ENCODE peak calls at places on chromosomes 11 and 22, in eight cellular contexts. O is brain microvascular endothelial cell, Y is stomach, K is Peyer's patch, P is A549, V is H9, H is cardiac fibroblast, R is K562. U is an unnamed sample.

GRCh38 chr11:518463-519202 is 11.6 kb upstream of the RNH1 start:
- DNase-seq in P (peak), O (peak), H (peak), V (peak), K (peak), R (peak), Y (peak), U (peak)

GRCh38 chr11:35111171-35112055 is 27.6 kb upstream of the CD44 start:
- DNase-seq in K (no peak), V (no peak), R (peak), H (peak), Y (no peak), P (peak), O (peak), U (no peak)

GRCh38 chr11:112616292-112617088 is 344.7 kb upstream of the NCAM1 start:
- DNase-seq in K (no peak), O (no peak), H (no peak), R (no peak), P (no peak), V (no peak), Y (no peak), U (no peak)

GRCh38 chr11:122661182-122661945 is 5.8 kb downstream of the UBASH3B start:
- DNase-seq in R (no peak), O (no peak), Y (no peak), K (no peak), P (no peak), V (no peak), H (no peak), U (no peak)

GRCh38 chr11:27830206-27830605 is 130.0 kb upstream of the BDNF start:
- DNase-seq in O (no peak), P (no peak), K (no peak), V (no peak), Y (no peak), H (no peak), R (no peak), U (no peak)

GRCh38 chr11:129815596-129816461 is at the start of gene TMEM45B:
- DNase-seq in P (no peak), H (no peak), V (peak), R (no peak), Y (peak), O (no peak), K (peak), U (no peak)

GRCh38 chr11:96337541-96338530 is 5.2 kb downstream of the MAML2 start:
- DNase-seq in O (no peak), R (peak), K (peak), V (no peak), Y (no peak), H (peak), P (no peak), U (no peak)

GRCh38 chr11:70371241-70371640 is 27.1 kb upstream of the CTTN start:
- DNase-seq in R (no peak), Y (no peak), H (no peak), O (no peak), V (no peak), P (no peak), K (no peak), U (no peak)

GRCh38 chr22:20530368-20531153 is 23.2 kb downstream of the MED15 start:
- DNase-seq in K (peak), R (no peak), P (peak), Y (no peak), O (peak), V (no peak), H (peak), U (peak)

GRCh38 chr11:103078710-103079109 is 13.2 kb downstream of the DCUN1D5 start:
- DNase-seq in K (no peak), Y (no peak), R (no peak), O (no peak), V (no peak), H (no peak), P (no peak), U (no peak)
- TF ChIP-seq CTCF in K (no peak), Y (no peak), R (no peak), O (no peak), V (no peak), H (no peak), P (no peak), U (no peak)

GRCh38 chr22:23064381-23065068 is 5.8 kb upstream of the GNAZ start:
- DNase-seq in Y (no peak), P (no peak), K (peak), R (no peak), O (no peak), H (no peak), V (peak), U (peak)

GRCh38 chr22:23065495-23066122 is 4.7 kb upstream of the GNAZ start:
- DNase-seq in Y (peak), R (no peak), V (peak), P (no peak), K (peak), H (no peak), O (no peak), U (no peak)

GRCh38 chr22:23063539-23064380 is 6.6 kb upstream of the GNAZ start:
- DNase-seq in H (no peak), K (peak), R (no peak), Y (peak), V (peak), P (no peak), O (no peak), U (no peak)

GRCh38 chr22:23066200-23067022 is 3.9 kb upstream of the GNAZ start:
- DNase-seq in V (no peak), R (no peak), O (no peak), Y (peak), K (peak), H (no peak), P (no peak), U (no peak)

DNA sequence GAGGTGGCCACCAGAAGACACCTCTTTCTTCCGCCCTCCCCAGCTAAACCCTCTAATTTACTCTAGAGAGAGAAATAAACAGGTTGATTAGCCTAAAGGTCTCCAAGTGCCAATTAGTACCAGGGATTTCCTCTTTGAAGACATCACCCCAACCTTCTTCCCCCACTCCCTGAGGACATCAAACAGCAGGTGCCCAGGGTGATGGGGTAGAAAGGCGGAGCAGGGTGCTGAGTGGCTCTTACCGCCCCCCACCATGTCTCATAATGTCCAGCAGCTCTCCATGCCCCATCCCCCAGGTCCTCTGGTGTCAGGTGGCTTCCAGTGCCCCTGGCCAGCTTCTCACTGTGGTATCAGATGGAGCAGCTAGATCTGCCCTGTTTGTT is 5.3 kb upstream of the GNAZ start:
- DNase-seq in P (no peak), H (no peak), V (peak), Y (peak), O (no peak), K (no peak), R (no peak), U (no peak)
- TF ChIP-seq CTCF in P (no peak), H (no peak), V (no peak), Y (no peak), O (no peak), K (no peak), R (no peak), U (no peak)

DNA sequence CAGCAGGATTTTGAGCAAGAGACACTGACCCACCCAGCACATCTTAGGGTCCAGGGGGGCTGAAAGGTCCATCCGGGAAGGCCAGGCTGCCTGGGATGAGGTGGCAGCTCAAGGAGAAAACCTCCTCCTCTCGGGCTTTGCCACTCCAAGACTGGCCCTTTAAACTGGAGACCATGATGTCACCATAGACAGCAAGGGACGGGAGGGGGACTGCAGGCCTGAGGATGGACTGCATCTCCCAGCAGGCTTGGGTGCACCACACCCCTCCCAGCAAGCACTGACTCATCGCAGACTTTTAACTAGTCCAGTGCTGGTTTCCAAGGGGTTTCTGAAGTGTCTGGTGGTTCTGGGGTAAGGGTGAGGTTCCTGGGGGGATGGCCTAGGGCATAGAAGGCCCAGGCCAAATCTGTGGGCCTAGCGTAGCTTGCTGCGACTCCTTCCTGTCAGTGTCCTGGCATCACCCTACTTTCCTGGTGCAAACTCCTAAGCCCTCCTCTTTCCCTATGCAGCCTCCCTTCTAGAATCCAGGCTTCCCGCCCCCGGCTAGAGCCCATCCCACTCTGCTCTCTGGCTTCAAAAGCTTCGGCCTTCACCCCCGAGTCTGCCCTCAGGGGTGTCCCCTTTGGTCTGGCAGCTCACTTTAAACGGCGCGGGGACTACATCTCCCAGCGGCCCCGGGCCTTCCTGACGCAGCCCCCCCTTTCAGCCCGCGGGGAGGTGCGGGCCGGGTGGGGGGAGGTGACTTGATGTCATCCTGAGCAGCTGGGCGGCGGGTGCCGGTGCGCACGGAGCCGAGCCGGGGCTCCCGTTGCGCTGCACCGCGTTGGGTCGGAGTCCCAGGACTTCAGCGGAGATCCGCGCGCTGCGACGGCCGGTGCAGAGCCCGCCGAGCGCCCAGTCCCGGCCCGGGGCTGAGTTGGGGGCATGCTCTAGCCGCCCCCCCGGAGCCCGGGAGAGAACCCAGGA is at the start of gene PPP2R5B:
- DNase-seq in V (peak), K (peak), O (peak), R (peak), P (peak), Y (peak), H (peak), U (peak)
- TF ChIP-seq CTCF in V (no peak), K (peak), O (no peak), R (no peak), P (no peak), Y (no peak), H (no peak), U (no peak)

GRCh38 chr11:36326524-36327419 is 30.7 kb downstream of the PRR5L start:
- DNase-seq in H (no peak), P (no peak), V (no peak), K (no peak), Y (no peak), R (no peak), O (no peak), U (no peak)

GRCh38 chr11:36333468-36333867 is 37.4 kb downstream of the PRR5L start:
- DNase-seq in V (no peak), R (no peak), O (peak), P (no peak), H (peak), K (no peak), Y (no peak), U (no peak)

GRCh38 chr11:36333897-36334296 is 37.8 kb downstream of the PRR5L start:
- DNase-seq in Y (no peak), V (peak), K (no peak), O (peak), P (peak), H (peak), R (peak), U (no peak)

DNA sequence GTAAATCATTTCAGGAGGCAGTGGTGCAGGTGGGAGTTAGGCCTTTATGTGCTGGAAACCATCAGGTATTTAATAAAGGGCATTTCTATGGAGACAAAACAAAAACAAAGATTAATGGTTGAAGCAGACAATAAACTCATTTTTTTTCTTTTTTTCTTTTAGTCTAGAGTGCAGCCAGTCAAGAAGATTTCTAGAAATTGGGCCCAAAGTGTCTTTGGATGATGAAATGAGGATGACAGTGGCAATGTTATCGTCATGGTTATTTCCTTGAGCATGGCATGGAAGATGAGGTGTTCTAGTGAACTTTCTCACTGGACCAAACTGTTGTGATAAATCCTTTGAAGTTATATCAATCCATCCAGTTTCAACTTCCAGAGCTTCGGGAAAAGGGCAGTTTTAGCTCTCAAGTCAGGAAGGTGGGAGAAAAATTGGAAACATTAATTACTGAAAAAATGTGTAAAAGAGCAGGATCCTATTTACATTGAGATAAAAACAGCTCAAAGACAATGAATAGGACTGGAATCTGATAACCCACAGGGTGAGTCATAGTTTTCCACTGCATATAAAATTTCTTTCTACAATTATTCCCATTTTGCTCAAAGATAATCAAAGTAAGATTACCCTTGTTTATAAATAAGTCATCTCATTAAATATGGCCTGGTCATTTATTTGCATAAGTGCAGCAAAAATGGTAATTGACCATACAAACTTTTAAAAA is 33.0 kb downstream of the PRR5L start:
- DNase-seq in K (no peak), Y (no peak), R (no peak), V (no peak), P (no peak), H (no peak), O (peak), U (no peak)
- TF ChIP-seq CTCF in K (no peak), Y (no peak), R (no peak), V (no peak), P (no peak), H (no peak), O (no peak), U (no peak)

GRCh38 chr11:32334822-32335221 is 100.5 kb downstream of the WT1 start:
- DNase-seq in O (no peak), P (peak), R (peak), V (peak), Y (no peak), K (no peak), H (peak), U (no peak)
- TF ChIP-seq CTCF in O (peak), P (peak), R (peak), V (peak), Y (no peak), K (no peak), H (peak), U (no peak)

GRCh38 chr11:61307354-61307753 is 12.2 kb upstream of the VWCE start:
- DNase-seq in P (no peak), V (no peak), R (no peak), O (no peak), Y (no peak), K (no peak), H (no peak), U (no peak)
- TF ChIP-seq CTCF in P (no peak), V (no peak), R (no peak), O (no peak), Y (no peak), K (no peak), H (no peak), U (no peak)

DNA sequence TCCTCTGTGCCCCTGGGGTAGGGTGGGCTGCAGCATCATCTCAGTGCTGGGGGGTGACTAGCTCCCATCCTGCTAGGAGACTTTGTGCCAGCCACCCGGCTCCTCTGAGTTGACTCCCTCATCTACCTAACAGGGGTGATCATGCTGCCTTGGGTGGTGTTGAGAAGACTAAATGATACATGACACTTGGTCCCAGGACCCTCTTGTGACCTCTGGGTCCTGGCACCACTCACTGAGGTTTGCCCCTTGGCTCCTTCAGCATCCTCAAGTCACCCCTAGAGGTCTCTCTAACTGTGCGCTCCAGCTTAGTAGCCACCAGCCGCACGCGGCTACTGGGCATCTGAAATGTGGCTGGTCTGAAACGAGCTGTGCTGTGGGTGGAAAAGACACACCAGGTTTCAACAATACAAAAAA is 72.1 kb downstream of the LRRC32 start:
- DNase-seq in O (no peak), H (peak), K (peak), Y (no peak), V (peak), P (peak), R (peak), U (no peak)
- TF ChIP-seq CTCF in O (peak), H (peak), K (peak), Y (peak), V (peak), P (peak), R (peak), U (peak)

U was measured in psoas muscle.